ENCODE peak calls at places on chromosomes 6 and 20, in nine cellular contexts. One of them, this sample, is unnamed. For H3K9me3 and H3K4me1, the result is how much of the 10 kb centered on the place peaks cover.

GRCh38 chr6:132789398-132789780 is 9.0 kb downstream of the SLC18B1 start:
- DNase-seq in psoas muscle: no peak
- DNase-seq in IMR-90: no peak
- DNase-seq in A549: no peak
- DNase-seq in cardiac muscle cell: no peak
- DNase-seq in tibial artery: no peak
- DNase-seq in OCI-LY7: no peak
- DNase-seq in right lobe of liver: no peak
- DNase-seq in heart left ventricle: no peak
- DNase-seq in this sample: no peak

GRCh38 chr20:49384437-49385434 is 97.7 kb downstream of the KCNB1 start:
- DNase-seq in psoas muscle: peak
- DNase-seq in IMR-90: peak
- DNase-seq in A549: peak
- DNase-seq in cardiac muscle cell: peak
- DNase-seq in tibial artery: peak
- DNase-seq in OCI-LY7: peak
- DNase-seq in right lobe of liver: peak
- DNase-seq in heart left ventricle: peak
- DNase-seq in this sample: peak

GRCh38 chr6:45927421-45928234 is 88.0 kb downstream of the CLIC5 start:
- DNase-seq in psoas muscle: no peak
- DNase-seq in IMR-90: no peak
- DNase-seq in A549: no peak
- DNase-seq in cardiac muscle cell: no peak
- DNase-seq in tibial artery: no peak
- DNase-seq in OCI-LY7: no peak
- DNase-seq in right lobe of liver: no peak
- DNase-seq in heart left ventricle: no peak
- DNase-seq in this sample: no peak

GRCh38 chr20:19211661-19212523 is 550 bp upstream of the SLC24A3 start:
- DNase-seq in psoas muscle: peak
- DNase-seq in IMR-90: no peak
- DNase-seq in A549: no peak
- DNase-seq in cardiac muscle cell: peak
- DNase-seq in tibial artery: no peak
- DNase-seq in OCI-LY7: no peak
- DNase-seq in right lobe of liver: no peak
- DNase-seq in heart left ventricle: no peak
- DNase-seq in this sample: peak

GRCh38 chr6:27864906-27865883 is 47.0 kb downstream of the OR2B2 start:
- DNase-seq in psoas muscle: peak
- DNase-seq in IMR-90: peak
- DNase-seq in A549: peak
- DNase-seq in cardiac muscle cell: peak
- DNase-seq in tibial artery: peak
- DNase-seq in OCI-LY7: peak
- DNase-seq in right lobe of liver: peak
- DNase-seq in heart left ventricle: peak
- DNase-seq in this sample: peak

GRCh38 chr6:150033197-150033771 is 8.0 kb upstream of the RAET1L start:
- DNase-seq in psoas muscle: no peak
- DNase-seq in IMR-90: no peak
- DNase-seq in A549: no peak
- DNase-seq in cardiac muscle cell: no peak
- DNase-seq in tibial artery: no peak
- DNase-seq in OCI-LY7: no peak
- DNase-seq in right lobe of liver: no peak
- DNase-seq in heart left ventricle: no peak
- DNase-seq in this sample: no peak

GRCh38 chr20:8721098-8721497 is 347.8 kb upstream of the PLCB4 start:
- DNase-seq in psoas muscle: peak
- DNase-seq in IMR-90: peak
- DNase-seq in A549: peak
- DNase-seq in cardiac muscle cell: peak
- DNase-seq in tibial artery: peak
- DNase-seq in OCI-LY7: peak
- DNase-seq in right lobe of liver: peak
- DNase-seq in heart left ventricle: peak
- DNase-seq in this sample: peak

GRCh38 chr6:85008311-85009015 is 244.1 kb upstream of the TBX18 start:
- DNase-seq in psoas muscle: no peak
- DNase-seq in IMR-90: peak
- DNase-seq in A549: no peak
- DNase-seq in cardiac muscle cell: peak
- DNase-seq in tibial artery: no peak
- DNase-seq in OCI-LY7: no peak
- DNase-seq in right lobe of liver: no peak
- DNase-seq in heart left ventricle: no peak
- DNase-seq in this sample: no peak

GRCh38 chr6:92810913-92811312 is 608.4 kb downstream of the EPHA7 start:
- DNase-seq in psoas muscle: no peak
- DNase-seq in IMR-90: peak
- DNase-seq in A549: no peak
- DNase-seq in cardiac muscle cell: peak
- DNase-seq in tibial artery: no peak
- DNase-seq in OCI-LY7: peak
- DNase-seq in right lobe of liver: peak
- DNase-seq in heart left ventricle: no peak
- DNase-seq in this sample: peak

GRCh38 chr6:28425942-28426541 is 17.2 kb downstream of the ZSCAN23 start:
- DNase-seq in psoas muscle: no peak
- DNase-seq in IMR-90: no peak
- DNase-seq in A549: no peak
- DNase-seq in cardiac muscle cell: no peak
- DNase-seq in tibial artery: no peak
- DNase-seq in OCI-LY7: no peak
- DNase-seq in right lobe of liver: no peak
- DNase-seq in heart left ventricle: no peak
- DNase-seq in this sample: no peak

GRCh38 chr20:35368616-35369423 is 43.0 kb downstream of the UQCC1 start:
- DNase-seq in psoas muscle: peak
- DNase-seq in IMR-90: no peak
- DNase-seq in A549: no peak
- DNase-seq in cardiac muscle cell: no peak
- DNase-seq in tibial artery: no peak
- DNase-seq in OCI-LY7: peak
- DNase-seq in right lobe of liver: no peak
- DNase-seq in heart left ventricle: peak
- DNase-seq in this sample: no peak

GRCh38 chr20:1334761-1335160 is 5.8 kb upstream of the SDCBP2 start:
- DNase-seq in psoas muscle: no peak
- DNase-seq in IMR-90: no peak
- DNase-seq in A549: no peak
- DNase-seq in cardiac muscle cell: peak
- DNase-seq in tibial artery: no peak
- DNase-seq in OCI-LY7: peak
- DNase-seq in right lobe of liver: no peak
- DNase-seq in heart left ventricle: no peak
- DNase-seq in this sample: no peak

GRCh38 chr20:31608256-31608980 is 3.3 kb downstream of the ID1 start:
- DNase-seq in psoas muscle: peak
- DNase-seq in IMR-90: peak
- DNase-seq in A549: peak
- DNase-seq in cardiac muscle cell: peak
- DNase-seq in tibial artery: peak
- DNase-seq in OCI-LY7: no peak
- DNase-seq in right lobe of liver: peak
- DNase-seq in heart left ventricle: peak
- DNase-seq in this sample: peak

GRCh38 chr6:43095939-43096338 is 19.8 kb downstream of the PTK7 start:
- DNase-seq in psoas muscle: no peak
- DNase-seq in IMR-90: no peak
- DNase-seq in A549: no peak
- DNase-seq in cardiac muscle cell: no peak
- DNase-seq in tibial artery: no peak
- DNase-seq in OCI-LY7: no peak
- DNase-seq in right lobe of liver: no peak
- DNase-seq in heart left ventricle: no peak
- DNase-seq in this sample: no peak

GRCh38 chr20:62117362-62117646 is 5.0 kb upstream of the LSM14B start:
- DNase-seq in psoas muscle: no peak
- DNase-seq in IMR-90: no peak
- DNase-seq in A549: no peak
- DNase-seq in cardiac muscle cell: no peak
- DNase-seq in tibial artery: no peak
- DNase-seq in OCI-LY7: no peak
- DNase-seq in right lobe of liver: no peak
- DNase-seq in heart left ventricle: no peak
- DNase-seq in this sample: peak

GRCh38 chr20:62114894-62115293 is 7.4 kb upstream of the LSM14B start:
- DNase-seq in psoas muscle: no peak
- DNase-seq in IMR-90: no peak
- DNase-seq in A549: no peak
- DNase-seq in cardiac muscle cell: no peak
- DNase-seq in tibial artery: no peak
- DNase-seq in OCI-LY7: no peak
- DNase-seq in right lobe of liver: no peak
- DNase-seq in heart left ventricle: no peak
- DNase-seq in this sample: no peak

GRCh38 chr20:62116558-62117361 is 5.5 kb upstream of the LSM14B start:
- DNase-seq in psoas muscle: no peak
- DNase-seq in IMR-90: no peak
- DNase-seq in A549: no peak
- DNase-seq in cardiac muscle cell: no peak
- DNase-seq in tibial artery: no peak
- DNase-seq in OCI-LY7: no peak
- DNase-seq in right lobe of liver: no peak
- DNase-seq in heart left ventricle: no peak
- DNase-seq in this sample: no peak

GRCh38 chr20:62111148-62111547 is 11.1 kb upstream of the LSM14B start:
- DNase-seq in psoas muscle: no peak
- DNase-seq in IMR-90: no peak
- DNase-seq in A549: no peak
- DNase-seq in cardiac muscle cell: no peak
- DNase-seq in tibial artery: no peak
- DNase-seq in OCI-LY7: no peak
- DNase-seq in right lobe of liver: no peak
- DNase-seq in heart left ventricle: no peak
- DNase-seq in this sample: no peak

DNA sequence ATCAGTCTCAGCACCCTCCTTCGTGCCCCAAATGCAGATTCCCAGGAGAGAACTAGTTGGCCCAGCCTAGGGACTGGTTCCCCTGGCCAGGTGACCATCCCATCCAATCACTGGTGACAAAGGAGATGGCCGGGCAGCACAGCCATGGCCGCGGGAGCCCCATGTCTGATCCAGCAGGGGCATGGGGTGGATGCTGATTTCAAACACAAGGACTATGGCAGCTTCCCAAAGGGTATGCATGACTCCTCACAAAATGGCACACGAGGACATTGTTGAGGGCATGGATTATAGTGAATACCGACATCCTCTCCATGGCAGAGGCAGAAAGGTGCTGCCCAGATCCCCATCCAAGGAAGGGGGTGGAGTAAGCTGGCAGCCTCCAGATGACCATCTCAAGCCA is 9.9 kb upstream of the LSM14B start:
- DNase-seq in psoas muscle: no peak
- DNase-seq in IMR-90: no peak
- DNase-seq in A549: no peak
- DNase-seq in cardiac muscle cell: no peak
- DNase-seq in tibial artery: no peak
- DNase-seq in OCI-LY7: no peak
- DNase-seq in right lobe of liver: no peak
- DNase-seq in heart left ventricle: no peak
- DNase-seq in this sample: no peak
- H3K9me3 ChIP-seq in psoas muscle: half or more
- H3K9me3 ChIP-seq in IMR-90: under half
- H3K9me3 ChIP-seq in A549: half or more
- H3K9me3 ChIP-seq in cardiac muscle cell: under half
- H3K9me3 ChIP-seq in tibial artery: half or more
- H3K9me3 ChIP-seq in OCI-LY7: under half
- H3K9me3 ChIP-seq in right lobe of liver: under half
- H3K9me3 ChIP-seq in heart left ventricle: under half
- H3K9me3 ChIP-seq in this sample: under half

GRCh38 chr6:106087548-106088325 is 1.6 kb downstream of the PRDM1 start:
- DNase-seq in psoas muscle: no peak
- DNase-seq in IMR-90: peak
- DNase-seq in A549: no peak
- DNase-seq in cardiac muscle cell: peak
- DNase-seq in tibial artery: peak
- DNase-seq in OCI-LY7: no peak
- DNase-seq in right lobe of liver: no peak
- DNase-seq in heart left ventricle: peak
- DNase-seq in this sample: peak
- H3K4me1 ChIP-seq in psoas muscle: under half
- H3K4me1 ChIP-seq in IMR-90: under half
- H3K4me1 ChIP-seq in A549: under half
- H3K4me1 ChIP-seq in cardiac muscle cell: under half
- H3K4me1 ChIP-seq in tibial artery: under half
- H3K4me1 ChIP-seq in OCI-LY7: half or more
- H3K4me1 ChIP-seq in right lobe of liver: under half
- H3K4me1 ChIP-seq in heart left ventricle: under half
- H3K4me1 ChIP-seq in this sample: under half

GRCh38 chr6:170124836-170125235 is 166.0 kb downstream of the DLL1 start:
- DNase-seq in psoas muscle: no peak
- DNase-seq in IMR-90: no peak
- DNase-seq in A549: no peak
- DNase-seq in cardiac muscle cell: no peak
- DNase-seq in tibial artery: no peak
- DNase-seq in OCI-LY7: no peak
- DNase-seq in right lobe of liver: peak
- DNase-seq in heart left ventricle: no peak
- DNase-seq in this sample: peak

GRCh38 chr6:170125447-170126300 is 165.2 kb downstream of the DLL1 start:
- DNase-seq in psoas muscle: no peak
- DNase-seq in IMR-90: no peak
- DNase-seq in A549: no peak
- DNase-seq in cardiac muscle cell: no peak
- DNase-seq in tibial artery: peak
- DNase-seq in OCI-LY7: no peak
- DNase-seq in right lobe of liver: peak
- DNase-seq in heart left ventricle: no peak
- DNase-seq in this sample: peak

GRCh38 chr6:170128811-170129681 is 161.8 kb downstream of the DLL1 start:
- DNase-seq in psoas muscle: no peak
- DNase-seq in IMR-90: no peak
- DNase-seq in A549: no peak
- DNase-seq in cardiac muscle cell: no peak
- DNase-seq in tibial artery: peak
- DNase-seq in OCI-LY7: no peak
- DNase-seq in right lobe of liver: peak
- DNase-seq in heart left ventricle: no peak
- DNase-seq in this sample: peak

GRCh38 chr6:170128346-170128745 is 162.5 kb downstream of the DLL1 start:
- DNase-seq in psoas muscle: no peak
- DNase-seq in IMR-90: no peak
- DNase-seq in A549: no peak
- DNase-seq in cardiac muscle cell: no peak
- DNase-seq in tibial artery: peak
- DNase-seq in OCI-LY7: no peak
- DNase-seq in right lobe of liver: no peak
- DNase-seq in heart left ventricle: no peak
- DNase-seq in this sample: peak

GRCh38 chr6:170127151-170127550 is 163.7 kb downstream of the DLL1 start:
- DNase-seq in psoas muscle: no peak
- DNase-seq in IMR-90: no peak
- DNase-seq in A549: no peak
- DNase-seq in cardiac muscle cell: no peak
- DNase-seq in tibial artery: peak
- DNase-seq in OCI-LY7: no peak
- DNase-seq in right lobe of liver: no peak
- DNase-seq in heart left ventricle: no peak
- DNase-seq in this sample: no peak
- H3K9me3 ChIP-seq in psoas muscle: under half
- H3K9me3 ChIP-seq in IMR-90: under half
- H3K9me3 ChIP-seq in A549: under half
- H3K9me3 ChIP-seq in cardiac muscle cell: under half
- H3K9me3 ChIP-seq in tibial artery: under half
- H3K9me3 ChIP-seq in OCI-LY7: under half
- H3K9me3 ChIP-seq in right lobe of liver: under half
- H3K9me3 ChIP-seq in heart left ventricle: under half
- H3K9me3 ChIP-seq in this sample: under half

GRCh38 chr20:44732327-44732726 is 13.3 kb upstream of the KCNK15 start:
- DNase-seq in psoas muscle: no peak
- DNase-seq in IMR-90: no peak
- DNase-seq in A549: no peak
- DNase-seq in cardiac muscle cell: no peak
- DNase-seq in tibial artery: no peak
- DNase-seq in OCI-LY7: no peak
- DNase-seq in right lobe of liver: no peak
- DNase-seq in heart left ventricle: no peak
- DNase-seq in this sample: no peak
- H3K4me1 ChIP-seq in psoas muscle: under half
- H3K4me1 ChIP-seq in IMR-90: under half
- H3K4me1 ChIP-seq in A549: half or more
- H3K4me1 ChIP-seq in cardiac muscle cell: under half
- H3K4me1 ChIP-seq in tibial artery: under half
- H3K4me1 ChIP-seq in OCI-LY7: under half
- H3K4me1 ChIP-seq in right lobe of liver: under half
- H3K4me1 ChIP-seq in heart left ventricle: under half
- H3K4me1 ChIP-seq in this sample: under half